ENCODE peak calls at places on chromosomes 11 and 22, in ten cellular contexts. One of them, this sample, is unnamed.
A peak's percentile ranks its signal among the peaks of the same experiment; 100 is the strongest.

GRCh38 chr22:46754110-46754799 is 8.2 kb upstream of the TBC1D22A start:
- DNase-seq in dorsolateral prefrontal cortex: no peak
- DNase-seq in foreskin keratinocyte: peak; percentile 91
- DNase-seq in psoas muscle: peak; percentile 98
- DNase-seq in stomach: peak; percentile 94
- DNase-seq in AG04450: peak; percentile 89
- DNase-seq in right atrium auricular region: peak; percentile 99
- DNase-seq in heart right ventricle: peak; percentile 93
- DNase-seq in substantia nigra: no peak
- DNase-seq in keratinocyte: peak; percentile 83
- DNase-seq in this sample: peak; percentile 87

GRCh38 chr11:20754957-20755356 is 85.6 kb downstream of the NELL1 start:
- DNase-seq in dorsolateral prefrontal cortex: no peak
- DNase-seq in foreskin keratinocyte: peak; percentile 3
- DNase-seq in psoas muscle: no peak
- DNase-seq in stomach: no peak
- DNase-seq in AG04450: no peak
- DNase-seq in right atrium auricular region: no peak
- DNase-seq in heart right ventricle: no peak
- DNase-seq in substantia nigra: no peak
- DNase-seq in keratinocyte: no peak
- DNase-seq in this sample: no peak

GRCh38 chr11:20022363-20023081 is 137.8 kb downstream of the DBX1 start:
- DNase-seq in dorsolateral prefrontal cortex: no peak
- DNase-seq in foreskin keratinocyte: peak; percentile 67
- DNase-seq in psoas muscle: no peak
- DNase-seq in stomach: no peak
- DNase-seq in AG04450: no peak
- DNase-seq in right atrium auricular region: no peak
- DNase-seq in heart right ventricle: no peak
- DNase-seq in substantia nigra: no peak
- DNase-seq in keratinocyte: no peak
- DNase-seq in this sample: no peak

GRCh38 chr22:40325315-40325714 is 21.0 kb upstream of the ADSL start:
- DNase-seq in dorsolateral prefrontal cortex: no peak
- DNase-seq in foreskin keratinocyte: no peak
- DNase-seq in psoas muscle: no peak
- DNase-seq in stomach: no peak
- DNase-seq in AG04450: no peak
- DNase-seq in right atrium auricular region: no peak
- DNase-seq in heart right ventricle: no peak
- DNase-seq in substantia nigra: no peak
- DNase-seq in keratinocyte: no peak
- DNase-seq in this sample: no peak

GRCh38 chr11:35714882-35715612 is 52.5 kb downstream of the TRIM44 start:
- DNase-seq in dorsolateral prefrontal cortex: no peak
- DNase-seq in foreskin keratinocyte: no peak
- DNase-seq in psoas muscle: no peak
- DNase-seq in stomach: no peak
- DNase-seq in AG04450: no peak
- DNase-seq in right atrium auricular region: no peak
- DNase-seq in heart right ventricle: no peak
- DNase-seq in substantia nigra: no peak
- DNase-seq in keratinocyte: no peak
- DNase-seq in this sample: no peak

GRCh38 chr22:38450234-38450797 is 4.7 kb downstream of the KCNJ4 start:
- DNase-seq in dorsolateral prefrontal cortex: no peak
- DNase-seq in foreskin keratinocyte: no peak
- DNase-seq in psoas muscle: no peak
- DNase-seq in stomach: no peak
- DNase-seq in AG04450: no peak
- DNase-seq in right atrium auricular region: no peak
- DNase-seq in heart right ventricle: peak; percentile 48
- DNase-seq in substantia nigra: no peak
- DNase-seq in keratinocyte: no peak
- DNase-seq in this sample: no peak

GRCh38 chr11:23078289-23078971 is 218.2 kb upstream of the CCDC179 start:
- DNase-seq in dorsolateral prefrontal cortex: no peak
- DNase-seq in foreskin keratinocyte: peak; percentile 23
- DNase-seq in psoas muscle: no peak
- DNase-seq in stomach: no peak
- DNase-seq in AG04450: peak; percentile 18
- DNase-seq in right atrium auricular region: no peak
- DNase-seq in heart right ventricle: no peak
- DNase-seq in substantia nigra: no peak
- DNase-seq in keratinocyte: no peak
- DNase-seq in this sample: no peak

GRCh38 chr11:130160460-130161090 is 993 bp downstream of the ST14 start:
- DNase-seq in dorsolateral prefrontal cortex: no peak
- DNase-seq in foreskin keratinocyte: no peak
- DNase-seq in psoas muscle: no peak
- DNase-seq in stomach: no peak
- DNase-seq in AG04450: no peak
- DNase-seq in right atrium auricular region: no peak
- DNase-seq in heart right ventricle: no peak
- DNase-seq in substantia nigra: no peak
- DNase-seq in keratinocyte: no peak
- DNase-seq in this sample: no peak

GRCh38 chr11:57778318-57779037 is 16.9 kb downstream of the CTNND1 start:
- DNase-seq in dorsolateral prefrontal cortex: peak; percentile 73
- DNase-seq in foreskin keratinocyte: peak; percentile 87
- DNase-seq in psoas muscle: peak; percentile 86
- DNase-seq in stomach: peak; percentile 95
- DNase-seq in AG04450: peak; percentile 95
- DNase-seq in right atrium auricular region: peak; percentile 97
- DNase-seq in heart right ventricle: peak; percentile 88
- DNase-seq in substantia nigra: peak; percentile 62
- DNase-seq in keratinocyte: peak; percentile 63
- DNase-seq in this sample: no peak

GRCh38 chr11:57777969-57778317 is 16.3 kb downstream of the CTNND1 start:
- DNase-seq in dorsolateral prefrontal cortex: no peak
- DNase-seq in foreskin keratinocyte: no peak
- DNase-seq in psoas muscle: no peak
- DNase-seq in stomach: peak; percentile 65
- DNase-seq in AG04450: no peak
- DNase-seq in right atrium auricular region: no peak
- DNase-seq in heart right ventricle: no peak
- DNase-seq in substantia nigra: no peak
- DNase-seq in keratinocyte: no peak
- DNase-seq in this sample: no peak

GRCh38 chr11:57779275-57779674 is 17.7 kb downstream of the CTNND1 start:
- DNase-seq in dorsolateral prefrontal cortex: no peak
- DNase-seq in foreskin keratinocyte: no peak
- DNase-seq in psoas muscle: no peak
- DNase-seq in stomach: peak; percentile 56
- DNase-seq in AG04450: no peak
- DNase-seq in right atrium auricular region: no peak
- DNase-seq in heart right ventricle: no peak
- DNase-seq in substantia nigra: peak; percentile 19
- DNase-seq in keratinocyte: no peak
- DNase-seq in this sample: no peak

GRCh38 chr11:57785072-57785471 is 23.5 kb downstream of the CTNND1 start:
- DNase-seq in dorsolateral prefrontal cortex: no peak
- DNase-seq in foreskin keratinocyte: no peak
- DNase-seq in psoas muscle: no peak
- DNase-seq in stomach: no peak
- DNase-seq in AG04450: no peak
- DNase-seq in right atrium auricular region: no peak
- DNase-seq in heart right ventricle: no peak
- DNase-seq in substantia nigra: no peak
- DNase-seq in keratinocyte: no peak
- DNase-seq in this sample: no peak

GRCh38 chr11:57781529-57781943 is 19.9 kb downstream of the CTNND1 start:
- DNase-seq in dorsolateral prefrontal cortex: no peak
- DNase-seq in foreskin keratinocyte: no peak
- DNase-seq in psoas muscle: no peak
- DNase-seq in stomach: peak; percentile 88
- DNase-seq in AG04450: no peak
- DNase-seq in right atrium auricular region: no peak
- DNase-seq in heart right ventricle: no peak
- DNase-seq in substantia nigra: no peak
- DNase-seq in keratinocyte: peak; percentile 67
- DNase-seq in this sample: no peak
- H3K27ac ChIP-seq in dorsolateral prefrontal cortex: peak overlapping the region; percentile 90
- H3K27ac ChIP-seq in foreskin keratinocyte: peak overlapping the region; percentile 84
- H3K27ac ChIP-seq in psoas muscle: no peak overlapping the region
- H3K27ac ChIP-seq in stomach: peak overlapping the region; percentile 89
- H3K27ac ChIP-seq in AG04450: no peak overlapping the region
- H3K27ac ChIP-seq in right atrium auricular region: peak overlapping the region; percentile 90
- H3K27ac ChIP-seq in heart right ventricle: peak overlapping the region; percentile 93
- H3K27ac ChIP-seq in substantia nigra: no peak overlapping the region
- H3K27ac ChIP-seq in keratinocyte: peak overlapping the region; percentile 85
- H3K27ac ChIP-seq in this sample: peak overlapping the region; percentile 84

GRCh38 chr11:461626-462025 is 11.5 kb downstream of the PTDSS2 start:
- DNase-seq in dorsolateral prefrontal cortex: no peak
- DNase-seq in foreskin keratinocyte: no peak
- DNase-seq in psoas muscle: peak; percentile 4
- DNase-seq in stomach: no peak
- DNase-seq in AG04450: no peak
- DNase-seq in right atrium auricular region: no peak
- DNase-seq in heart right ventricle: no peak
- DNase-seq in substantia nigra: no peak
- DNase-seq in keratinocyte: no peak
- DNase-seq in this sample: no peak

GRCh38 chr11:457071-457760 is 7.1 kb downstream of the PTDSS2 start:
- DNase-seq in dorsolateral prefrontal cortex: no peak
- DNase-seq in foreskin keratinocyte: no peak
- DNase-seq in psoas muscle: no peak
- DNase-seq in stomach: no peak
- DNase-seq in AG04450: no peak
- DNase-seq in right atrium auricular region: no peak
- DNase-seq in heart right ventricle: no peak
- DNase-seq in substantia nigra: no peak
- DNase-seq in keratinocyte: no peak
- DNase-seq in this sample: no peak

GRCh38 chr11:462107-462890 is 12.2 kb downstream of the PTDSS2 start:
- DNase-seq in dorsolateral prefrontal cortex: no peak
- DNase-seq in foreskin keratinocyte: no peak
- DNase-seq in psoas muscle: peak; percentile 8
- DNase-seq in stomach: no peak
- DNase-seq in AG04450: no peak
- DNase-seq in right atrium auricular region: no peak
- DNase-seq in heart right ventricle: no peak
- DNase-seq in substantia nigra: no peak
- DNase-seq in keratinocyte: no peak
- DNase-seq in this sample: no peak

GRCh38 chr11:460331-461199 is 10.5 kb downstream of the PTDSS2 start:
- DNase-seq in dorsolateral prefrontal cortex: no peak
- DNase-seq in foreskin keratinocyte: peak; percentile 95
- DNase-seq in psoas muscle: no peak
- DNase-seq in stomach: no peak
- DNase-seq in AG04450: no peak
- DNase-seq in right atrium auricular region: peak; percentile 82
- DNase-seq in heart right ventricle: peak; percentile 47
- DNase-seq in substantia nigra: no peak
- DNase-seq in keratinocyte: peak; percentile 87
- DNase-seq in this sample: no peak

GRCh38 chr11:459511-460220 is 9.6 kb downstream of the PTDSS2 start:
- DNase-seq in dorsolateral prefrontal cortex: no peak
- DNase-seq in foreskin keratinocyte: no peak
- DNase-seq in psoas muscle: no peak
- DNase-seq in stomach: no peak
- DNase-seq in AG04450: no peak
- DNase-seq in right atrium auricular region: no peak
- DNase-seq in heart right ventricle: no peak
- DNase-seq in substantia nigra: no peak
- DNase-seq in keratinocyte: no peak
- DNase-seq in this sample: no peak
- H3K27ac ChIP-seq in dorsolateral prefrontal cortex: no peak overlapping the region
- H3K27ac ChIP-seq in foreskin keratinocyte: peak overlapping the region; percentile 65
- H3K27ac ChIP-seq in psoas muscle: no peak overlapping the region
- H3K27ac ChIP-seq in stomach: no peak overlapping the region
- H3K27ac ChIP-seq in AG04450: no peak overlapping the region
- H3K27ac ChIP-seq in right atrium auricular region: peak overlapping the region; percentile 74
- H3K27ac ChIP-seq in heart right ventricle: peak overlapping the region; percentile 69
- H3K27ac ChIP-seq in substantia nigra: no peak overlapping the region
- H3K27ac ChIP-seq in keratinocyte: peak overlapping the region; percentile 97
- H3K27ac ChIP-seq in this sample: no peak overlapping the region

DNA sequence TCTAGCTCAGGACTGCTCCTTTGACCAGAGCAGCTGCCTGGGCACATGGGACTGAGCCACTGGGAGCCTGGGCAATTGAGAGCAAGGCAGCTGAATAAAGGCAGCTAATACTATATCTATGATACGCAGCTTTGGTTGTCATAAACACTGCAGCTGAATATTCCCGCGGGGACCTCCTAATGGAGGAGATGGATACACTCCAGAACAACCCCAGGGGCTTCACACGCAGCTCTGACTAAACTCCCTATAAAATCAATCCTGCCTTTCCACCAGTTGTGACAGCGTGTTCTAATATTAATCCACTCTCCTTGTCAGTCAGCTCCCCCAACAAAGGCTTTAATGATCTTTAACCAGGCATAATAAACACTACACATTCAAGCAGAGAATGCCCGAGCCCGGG is 565.4 kb downstream of the BUD13 start:
- DNase-seq in dorsolateral prefrontal cortex: no peak
- DNase-seq in foreskin keratinocyte: no peak
- DNase-seq in psoas muscle: no peak
- DNase-seq in stomach: no peak
- DNase-seq in AG04450: no peak
- DNase-seq in right atrium auricular region: no peak
- DNase-seq in heart right ventricle: no peak
- DNase-seq in substantia nigra: no peak
- DNase-seq in keratinocyte: no peak
- DNase-seq in this sample: no peak
- H3K27ac ChIP-seq in dorsolateral prefrontal cortex: no peak overlapping the region
- H3K27ac ChIP-seq in foreskin keratinocyte: no peak overlapping the region
- H3K27ac ChIP-seq in psoas muscle: no peak overlapping the region
- H3K27ac ChIP-seq in stomach: no peak overlapping the region
- H3K27ac ChIP-seq in AG04450: no peak overlapping the region
- H3K27ac ChIP-seq in right atrium auricular region: no peak overlapping the region
- H3K27ac ChIP-seq in heart right ventricle: no peak overlapping the region
- H3K27ac ChIP-seq in substantia nigra: no peak overlapping the region
- H3K27ac ChIP-seq in keratinocyte: no peak overlapping the region
- H3K27ac ChIP-seq in this sample: no peak overlapping the region

DNA sequence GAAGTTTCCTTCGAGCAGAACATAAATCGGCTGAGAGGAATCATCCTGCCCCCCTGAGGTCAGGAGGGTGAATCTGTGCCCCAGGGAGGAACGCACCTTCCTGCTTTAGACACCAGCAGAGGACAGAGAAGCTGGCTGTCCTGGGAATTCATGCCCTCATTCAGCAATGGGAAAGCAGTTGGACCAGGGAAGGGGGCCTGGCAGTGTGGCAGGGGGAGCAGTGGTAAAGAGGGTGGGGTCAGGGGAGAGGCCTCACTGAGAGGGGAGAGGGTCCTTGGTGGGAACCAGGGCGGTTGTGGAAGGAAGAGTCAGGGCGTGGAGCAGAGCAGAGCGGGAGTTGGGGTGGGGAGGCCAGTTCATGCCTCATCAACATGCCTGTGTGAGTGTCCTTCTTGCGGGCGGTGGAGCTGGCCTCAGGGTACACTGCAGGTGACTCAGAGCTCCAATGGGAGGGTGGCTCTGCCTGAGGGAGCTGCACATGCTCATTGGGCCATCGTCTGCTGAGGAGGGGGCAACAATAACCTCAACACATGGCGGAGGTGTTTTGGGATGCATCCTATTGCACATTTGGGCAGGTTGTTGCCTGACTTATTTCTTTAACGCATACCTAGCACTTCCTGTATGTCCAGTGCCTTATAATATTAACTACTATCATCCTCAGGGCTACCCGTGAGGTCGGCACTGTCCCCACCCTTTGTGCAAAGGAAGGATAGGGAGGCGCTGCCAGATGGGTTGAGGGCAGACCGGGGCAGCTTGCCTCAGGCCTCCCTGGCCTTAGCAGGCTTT is 23.2 kb downstream of the MED15 start:
- DNase-seq in dorsolateral prefrontal cortex: no peak
- DNase-seq in foreskin keratinocyte: peak; percentile 88
- DNase-seq in psoas muscle: peak; percentile 53
- DNase-seq in stomach: no peak
- DNase-seq in AG04450: no peak
- DNase-seq in right atrium auricular region: no peak
- DNase-seq in heart right ventricle: no peak
- DNase-seq in substantia nigra: no peak
- DNase-seq in keratinocyte: peak; percentile 90
- DNase-seq in this sample: peak; percentile 86
- H3K27ac ChIP-seq in dorsolateral prefrontal cortex: peak overlapping the region; percentile 88
- H3K27ac ChIP-seq in foreskin keratinocyte: peak overlapping the region; percentile 96
- H3K27ac ChIP-seq in psoas muscle: peak overlapping the region; percentile 86
- H3K27ac ChIP-seq in stomach: peak overlapping the region; percentile 73
- H3K27ac ChIP-seq in AG04450: peak overlapping the region; percentile 95
- H3K27ac ChIP-seq in right atrium auricular region: peak overlapping the region; percentile 83
- H3K27ac ChIP-seq in heart right ventricle: peak overlapping the region; percentile 73
- H3K27ac ChIP-seq in substantia nigra: peak overlapping the region; percentile 79
- H3K27ac ChIP-seq in keratinocyte: peak overlapping the region; percentile 96
- H3K27ac ChIP-seq in this sample: peak overlapping the region; percentile 98

This sample was measured in epithelial cell of prostate.